ENCODE peak calls at places on chromosomes 16 and 17, in five cellular contexts. One of them, this sample, is unnamed.

GRCh38 chr17:12320286-12320685 is 299.6 kb downstream of the MAP2K4 start:
- DNase-seq in HCT116: no peak
- DNase-seq in K562: no peak
- DNase-seq in SK-N-SH: no peak
- DNase-seq in HepG2: no peak
- DNase-seq in this sample: no peak

GRCh38 chr17:15883617-15884111 is 61.3 kb upstream of the ADORA2B start:
- DNase-seq in HCT116: peak; percentile 2
- DNase-seq in K562: no peak
- DNase-seq in SK-N-SH: no peak
- DNase-seq in HepG2: no peak
- DNase-seq in this sample: no peak

GRCh38 chr17:40516581-40517285 is 15.3 kb upstream of the TNS4 start:
- DNase-seq in HCT116: peak; percentile 62
- DNase-seq in K562: peak; percentile 75
- DNase-seq in SK-N-SH: peak; percentile 43
- DNase-seq in HepG2: peak; percentile 93
- DNase-seq in this sample: peak; percentile 60

GRCh38 chr16:57367111-57367752 is 5.1 kb upstream of the CX3CL1 start:
- DNase-seq in HCT116: no peak
- DNase-seq in K562: no peak
- DNase-seq in SK-N-SH: no peak
- DNase-seq in HepG2: no peak
- DNase-seq in this sample: no peak

GRCh38 chr16:48503779-48504178 is 106.2 kb downstream of the N4BP1 start:
- DNase-seq in HCT116: no peak
- DNase-seq in K562: no peak
- DNase-seq in SK-N-SH: peak; percentile 88
- DNase-seq in HepG2: no peak
- DNase-seq in this sample: no peak

GRCh38 chr16:85401917-85402766 is 211.0 kb upstream of the GSE1 start:
- DNase-seq in HCT116: no peak
- DNase-seq in K562: no peak
- DNase-seq in SK-N-SH: no peak
- DNase-seq in HepG2: no peak
- DNase-seq in this sample: no peak

GRCh38 chr16:65546353-65546791 is 424.5 kb upstream of the CDH11 start:
- DNase-seq in HCT116: no peak
- DNase-seq in K562: no peak
- DNase-seq in SK-N-SH: peak; percentile 58
- DNase-seq in HepG2: no peak
- DNase-seq in this sample: no peak

GRCh38 chr16:869823-870641 is 69.5 kb upstream of the GNG13 start:
- DNase-seq in HCT116: no peak
- DNase-seq in K562: no peak
- DNase-seq in SK-N-SH: no peak
- DNase-seq in HepG2: no peak
- DNase-seq in this sample: no peak

GRCh38 chr17:83125515-83126274 is 46.3 kb downstream of the METRNL start:
- DNase-seq in HCT116: no peak
- DNase-seq in K562: no peak
- DNase-seq in SK-N-SH: no peak
- DNase-seq in HepG2: no peak
- DNase-seq in this sample: no peak

GRCh38 chr16:31427441-31428276 is 501 bp downstream of the COX6A2 start:
- DNase-seq in HCT116: no peak
- DNase-seq in K562: peak; percentile 85
- DNase-seq in SK-N-SH: peak; percentile 93
- DNase-seq in HepG2: no peak
- DNase-seq in this sample: no peak

GRCh38 chr16:12800751-12801308 is 2.9 kb downstream of the CPPED1 start:
- DNase-seq in HCT116: no peak
- DNase-seq in K562: no peak
- DNase-seq in SK-N-SH: no peak
- DNase-seq in HepG2: no peak
- DNase-seq in this sample: no peak

GRCh38 chr16:11010576-11011221 is 66.3 kb downstream of the CLEC16A start:
- DNase-seq in HCT116: no peak
- DNase-seq in K562: no peak
- DNase-seq in SK-N-SH: no peak
- DNase-seq in HepG2: no peak
- DNase-seq in this sample: no peak

GRCh38 chr16:28499854-28500253 is 5.4 kb downstream of the APOBR start:
- DNase-seq in HCT116: no peak
- DNase-seq in K562: no peak
- DNase-seq in SK-N-SH: no peak
- DNase-seq in HepG2: peak; percentile 37
- DNase-seq in this sample: no peak

GRCh38 chr17:75991396-75991795 is 9.3 kb upstream of the CDK3 start:
- DNase-seq in HCT116: no peak
- DNase-seq in K562: no peak
- DNase-seq in SK-N-SH: no peak
- DNase-seq in HepG2: no peak
- DNase-seq in this sample: no peak

GRCh38 chr17:18038149-18038850 is 668 bp downstream of the ATPAF2 start:
- DNase-seq in HCT116: no peak
- DNase-seq in K562: no peak
- DNase-seq in SK-N-SH: no peak
- DNase-seq in HepG2: no peak
- DNase-seq in this sample: no peak

GRCh38 chr16:5604770-5605169 is 507.2 kb upstream of the EEF2KMT start:
- DNase-seq in HCT116: peak; percentile 8
- DNase-seq in K562: peak; percentile 36
- DNase-seq in SK-N-SH: peak; percentile 53
- DNase-seq in HepG2: peak; percentile 23
- DNase-seq in this sample: no peak

GRCh38 chr17:3835410-3836229 is 10.4 kb downstream of the NCBP3 start:
- DNase-seq in HCT116: no peak
- DNase-seq in K562: no peak
- DNase-seq in SK-N-SH: no peak
- DNase-seq in HepG2: no peak
- DNase-seq in this sample: no peak

GRCh38 chr16:87666919-87667318 is 64.6 kb downstream of the JPH3 start:
- DNase-seq in HCT116: no peak
- DNase-seq in K562: no peak
- DNase-seq in SK-N-SH: no peak
- DNase-seq in HepG2: no peak
- DNase-seq in this sample: no peak

GRCh38 chr17:80577876-80578275 is 33.2 kb downstream of the RPTOR start:
- DNase-seq in HCT116: no peak
- DNase-seq in K562: peak; percentile 22
- DNase-seq in SK-N-SH: no peak
- DNase-seq in HepG2: no peak
- DNase-seq in this sample: no peak

GRCh38 chr17:44970136-44970737 is 2.1 kb upstream of the C1QL1 start:
- DNase-seq in HCT116: no peak
- DNase-seq in K562: no peak
- DNase-seq in SK-N-SH: peak; percentile 77
- DNase-seq in HepG2: no peak
- DNase-seq in this sample: no peak

GRCh38 chr16:27317738-27318398 is 4.1 kb downstream of the IL4R start:
- DNase-seq in HCT116: no peak
- DNase-seq in K562: no peak
- DNase-seq in SK-N-SH: no peak
- DNase-seq in HepG2: no peak
- DNase-seq in this sample: no peak

DNA sequence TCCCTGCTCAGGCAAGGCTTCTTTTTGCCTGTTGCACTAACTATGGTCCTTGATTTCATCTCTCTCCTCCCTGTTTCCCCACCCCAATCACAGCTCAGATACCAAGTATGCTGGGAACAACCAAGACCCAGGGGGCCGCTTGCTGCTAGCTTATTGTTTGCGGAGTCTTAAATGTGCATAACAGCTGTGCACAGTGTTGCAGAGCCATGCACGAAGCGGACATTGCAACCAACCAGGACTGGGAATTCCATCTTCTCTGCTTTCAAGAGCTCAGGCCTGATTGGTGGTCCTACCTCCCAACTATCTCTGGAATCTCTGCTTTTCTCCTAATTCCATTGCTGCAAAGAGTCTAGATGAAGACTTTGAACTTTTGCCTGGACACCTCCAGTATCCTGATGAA is 281.3 kb upstream of the TNRC6C start:
- DNase-seq in HCT116: no peak
- DNase-seq in K562: no peak
- DNase-seq in SK-N-SH: no peak
- DNase-seq in HepG2: no peak
- DNase-seq in this sample: no peak
- TF ChIP-seq ZBTB33 in HCT116: no peak
- TF ChIP-seq ZBTB33 in K562: no peak
- TF ChIP-seq ZBTB33 in SK-N-SH: no peak
- TF ChIP-seq ZBTB33 in HepG2: no peak
- TF ChIP-seq ZBTB33 in this sample: no peak

GRCh38 chr16:68995011-68995504 is 110.4 kb upstream of the HAS3 start:
- DNase-seq in HCT116: peak; percentile 80
- DNase-seq in K562: no peak
- DNase-seq in SK-N-SH: peak; percentile 19
- DNase-seq in HepG2: peak; percentile 78
- DNase-seq in this sample: no peak
- TF ChIP-seq RAD21 in HCT116: peak; percentile 91
- TF ChIP-seq RAD21 in K562: peak; percentile 35
- TF ChIP-seq RAD21 in SK-N-SH: peak; percentile 41
- TF ChIP-seq RAD21 in HepG2: peak; percentile 72
- TF ChIP-seq RAD21 in this sample: peak; percentile 35

GRCh38 chr17:68807998-68808772 is 147.0 kb downstream of the ABCA8 start:
- DNase-seq in HCT116: no peak
- DNase-seq in K562: no peak
- DNase-seq in SK-N-SH: no peak
- DNase-seq in HepG2: no peak
- DNase-seq in this sample: no peak

GRCh38 chr17:68803122-68803615 is 152.0 kb downstream of the ABCA8 start:
- DNase-seq in HCT116: no peak
- DNase-seq in K562: no peak
- DNase-seq in SK-N-SH: no peak
- DNase-seq in HepG2: no peak
- DNase-seq in this sample: no peak

GRCh38 chr17:68809148-68809547 is 146.0 kb downstream of the ABCA8 start:
- DNase-seq in HCT116: no peak
- DNase-seq in K562: no peak
- DNase-seq in SK-N-SH: no peak
- DNase-seq in HepG2: no peak
- DNase-seq in this sample: no peak

GRCh38 chr17:68804777-68805176 is 150.4 kb downstream of the ABCA8 start:
- DNase-seq in HCT116: no peak
- DNase-seq in K562: no peak
- DNase-seq in SK-N-SH: no peak
- DNase-seq in HepG2: no peak
- DNase-seq in this sample: no peak

DNA sequence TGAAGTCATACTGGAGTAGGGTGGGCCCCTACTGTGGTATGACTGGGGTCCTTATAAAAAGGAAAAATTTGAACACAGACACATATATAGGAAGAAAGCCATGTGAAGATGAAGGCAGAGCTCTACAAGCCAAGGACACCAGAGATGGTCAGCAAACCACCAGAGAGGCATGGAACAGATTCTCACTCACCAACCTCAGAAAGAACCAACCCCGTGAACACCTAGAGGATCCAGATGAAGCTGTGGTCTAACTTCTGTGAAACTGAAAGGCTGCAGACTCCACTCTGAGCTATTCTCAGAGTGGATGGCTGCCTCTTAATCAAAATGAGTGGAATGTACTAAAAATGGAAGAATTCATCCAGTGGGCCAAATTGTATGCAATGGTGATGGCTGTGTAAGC is 149.6 kb downstream of the ABCA8 start:
- DNase-seq in HCT116: no peak
- DNase-seq in K562: no peak
- DNase-seq in SK-N-SH: no peak
- DNase-seq in HepG2: no peak
- DNase-seq in this sample: no peak
- TF ChIP-seq ZBTB33 in HCT116: no peak
- TF ChIP-seq ZBTB33 in K562: no peak
- TF ChIP-seq ZBTB33 in SK-N-SH: no peak
- TF ChIP-seq ZBTB33 in HepG2: no peak
- TF ChIP-seq ZBTB33 in this sample: no peak

GRCh38 chr16:8882725-8883377 is 700 bp downstream of the LITAFD start:
- DNase-seq in HCT116: no peak
- DNase-seq in K562: no peak
- DNase-seq in SK-N-SH: no peak
- DNase-seq in HepG2: no peak
- DNase-seq in this sample: no peak

GRCh38 chr16:8886593-8887437 is 4.7 kb downstream of the LITAFD start:
- DNase-seq in HCT116: no peak
- DNase-seq in K562: no peak
- DNase-seq in SK-N-SH: no peak
- DNase-seq in HepG2: no peak
- DNase-seq in this sample: no peak

GRCh38 chr16:8887438-8887765 is 5.3 kb downstream of the LITAFD start:
- DNase-seq in HCT116: no peak
- DNase-seq in K562: no peak
- DNase-seq in SK-N-SH: no peak
- DNase-seq in HepG2: no peak
- DNase-seq in this sample: no peak

GRCh38 chr16:8887952-8888560 is 5.9 kb downstream of the LITAFD start:
- DNase-seq in HCT116: no peak
- DNase-seq in K562: peak; percentile 23
- DNase-seq in SK-N-SH: peak; percentile 81
- DNase-seq in HepG2: peak; percentile 33
- DNase-seq in this sample: no peak

DNA sequence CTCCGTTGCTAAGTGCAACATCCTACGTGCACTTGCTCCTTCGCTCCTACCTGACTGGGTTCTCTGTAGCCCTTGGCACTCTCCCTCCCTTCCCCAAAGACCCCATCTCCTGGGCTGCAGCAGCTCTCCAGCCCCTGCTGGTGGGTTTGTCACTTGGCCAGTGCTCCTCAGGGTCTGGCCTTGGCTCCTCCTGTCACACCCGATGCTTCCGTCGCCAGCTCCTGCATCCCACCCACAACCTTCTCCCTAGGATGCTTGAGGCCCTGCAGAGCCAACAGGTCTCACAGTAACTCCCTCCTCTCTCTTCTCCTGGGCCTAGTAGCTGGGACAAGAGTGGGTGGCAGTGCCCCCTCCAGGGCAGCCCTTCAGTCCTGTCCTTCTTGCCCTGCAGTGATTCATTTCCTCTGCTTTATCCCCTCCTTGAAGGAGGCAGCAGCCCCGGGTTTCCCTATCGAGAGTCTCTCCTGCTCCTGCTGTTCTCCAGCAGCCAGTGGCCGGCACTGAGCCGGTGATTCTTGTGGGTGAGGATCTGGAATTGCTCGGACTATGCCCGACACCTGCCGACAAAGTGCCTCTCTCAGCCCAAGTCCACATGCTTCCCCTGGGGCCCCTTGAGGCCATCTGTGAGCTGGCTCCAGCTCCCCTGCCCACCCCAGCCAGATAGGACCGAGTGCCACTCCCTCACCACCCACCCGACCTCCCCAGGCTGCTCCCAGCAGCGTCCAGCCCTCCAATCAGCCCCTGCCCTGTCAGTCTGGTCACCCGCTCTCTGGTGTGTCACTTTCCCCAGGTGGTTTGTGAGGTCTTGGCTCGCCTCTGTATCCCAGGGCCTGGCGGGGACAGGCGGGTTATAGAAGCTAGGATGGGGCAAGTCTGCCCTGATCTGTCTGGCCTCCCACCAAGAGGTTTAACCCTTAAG is 3.8 kb downstream of the LITAFD start:
- DNase-seq in HCT116: no peak
- DNase-seq in K562: no peak
- DNase-seq in SK-N-SH: peak; percentile 69
- DNase-seq in HepG2: peak; percentile 46
- DNase-seq in this sample: no peak
- TF ChIP-seq RAD21 in HCT116: no peak
- TF ChIP-seq RAD21 in K562: no peak
- TF ChIP-seq RAD21 in SK-N-SH: no peak
- TF ChIP-seq RAD21 in HepG2: no peak
- TF ChIP-seq RAD21 in this sample: no peak

GRCh38 chr17:81651692-81652091 is 4.7 kb downstream of the PDE6G start:
- DNase-seq in HCT116: no peak
- DNase-seq in K562: peak; percentile 42
- DNase-seq in SK-N-SH: peak; percentile 89
- DNase-seq in HepG2: peak; percentile 59
- DNase-seq in this sample: no peak
- TF ChIP-seq ZBTB33 in HCT116: no peak
- TF ChIP-seq ZBTB33 in K562: no peak
- TF ChIP-seq ZBTB33 in SK-N-SH: no peak
- TF ChIP-seq ZBTB33 in HepG2: no peak
- TF ChIP-seq ZBTB33 in this sample: no peak